ENCODE peak calls at places on chromosome 17, in nine cellular contexts. T is non-pigmented ciliary epithelial cell; M is stimulated activated CD4-positive, alpha-beta T cell treated with anti-CD3 and anti-CD28 coated beads, Interleukin-1b, Interleukin-23, amount 100 ng/mL, for 24 hours; F is cerebellar nuclear complex; K is SW 1271; J is cortex of kidney; C is AG08395; G is stimulated activated naive CD8-positive, alpha-beta T cell treated with anti-CD3 and anti-CD28 coated beads, Interleukin-15, amount 100 ng/mL, for 72 hours; E is NCI-H1092. B is an unnamed sample.
A peak's percentile ranks its signal among the peaks of the same experiment; 100 is the strongest.

GRCh38 chr17:47253541-47254402 is at the start of gene ITGB3:
- DNase-seq in M (no peak), F (no peak), E (peak; percentile 7), T (no peak), J (no peak), K (peak; percentile 64), G (peak; percentile 68), C (peak; percentile 64), B (peak; percentile 87)

GRCh38 chr17:82445542-82445941 is 5.0 kb downstream of the CYBC1 start:
- DNase-seq in T (no peak), J (no peak), G (no peak), C (no peak), F (no peak), M (no peak), K (no peak), E (no peak), B (no peak)

GRCh38 chr17:69764137-69764536 is 310.9 kb upstream of the KCNJ16 start:
- DNase-seq in M (no peak), G (no peak), T (no peak), J (no peak), E (no peak), F (no peak), K (no peak), C (no peak), B (no peak)

GRCh38 chr17:37507108-37507507 is 17.4 kb downstream of the DUSP14 start:
- DNase-seq in F (no peak), M (no peak), E (no peak), C (no peak), G (no peak), J (no peak), K (no peak), T (no peak), B (no peak)

GRCh38 chr17:77125432-77125901 is 15.3 kb upstream of the SEC14L1 start:
- DNase-seq in C (peak; percentile 83), T (peak; percentile 96), G (no peak), F (no peak), M (no peak), K (peak; percentile 98), E (no peak), J (no peak), B (no peak)

GRCh38 chr17:77329741-77330531 is 189.2 kb downstream of the SEC14L1 start:
- DNase-seq in K (no peak), T (no peak), J (no peak), G (no peak), F (no peak), M (no peak), E (no peak), C (no peak), B (peak; percentile 35)

GRCh38 chr17:35674552-35674951 is 56.9 kb upstream of the RASL10B start:
- DNase-seq in E (no peak), F (no peak), K (no peak), M (no peak), G (no peak), T (no peak), C (no peak), J (no peak), B (no peak)

GRCh38 chr17:11944587-11944986 is 52.7 kb downstream of the ZNF18 start:
- DNase-seq in J (no peak), E (no peak), F (no peak), C (no peak), K (no peak), G (no peak), M (no peak), T (no peak), B (no peak)

GRCh38 chr17:80475949-80476876 is at the start of gene NPTX1:
- DNase-seq in F (no peak), E (peak; percentile 62), C (no peak), G (peak; percentile 23), M (no peak), K (no peak), T (no peak), J (no peak), B (no peak)

GRCh38 chr17:41178341-41178740 is 320 bp upstream of the KRTAP4-2 start:
- DNase-seq in C (peak; percentile 46), T (no peak), F (no peak), E (no peak), M (no peak), K (no peak), J (no peak), G (no peak), B (no peak)

GRCh38 chr17:58755577-58756245 is at the start of gene PPM1E:
- DNase-seq in J (no peak), C (peak; percentile 55), E (peak; percentile 89), M (no peak), G (peak; percentile 56), T (no peak), K (peak; percentile 49), F (no peak), B (peak; percentile 66)

B was measured in Right ventricle myocardium superior.